ENCODE peak calls at places on chromosomes 5 and 9, in eight cellular contexts. U, S, Y, W, I, M, J and B are unnamed samples.

GRCh38 chr9:137716694-137717287 is 98.0 kb downstream of the EHMT1 start:
- DNase-seq in U (no peak), I (no peak), W (no peak), Y (no peak), M (no peak), S (no peak), J (no peak), B (no peak)

GRCh38 chr9:70021026-70021571 is 22.5 kb upstream of the MAMDC2 start:
- DNase-seq in M (no peak), I (no peak), S (no peak), U (peak), W (no peak), J (peak), Y (peak), B (no peak)

GRCh38 chr9:95780121-95780520 is 95.4 kb upstream of the ERCC6L2 start:
- DNase-seq in S (no peak), J (no peak), W (no peak), I (no peak), U (no peak), Y (no peak), M (no peak), B (no peak)

GRCh38 chr5:146365618-146366017 is 27.0 kb downstream of the POU4F3 start:
- DNase-seq in W (no peak), S (no peak), U (no peak), Y (no peak), J (no peak), M (no peak), I (no peak), B (no peak)

GRCh38 chr9:116152390-116152789 is 1.2 kb upstream of the PAPPA start:
- DNase-seq in W (no peak), I (no peak), S (no peak), U (peak), J (no peak), M (no peak), Y (no peak), B (no peak)

GRCh38 chr9:103014242-103014641 is 19.1 kb downstream of the CYLC2 start:
- DNase-seq in U (no peak), I (no peak), S (no peak), Y (no peak), J (no peak), M (no peak), W (no peak), B (no peak)

GRCh38 chr5:82164957-82165698 is 113.0 kb downstream of the RPS23 start:
- DNase-seq in U (no peak), S (no peak), W (no peak), J (no peak), M (no peak), I (no peak), Y (no peak), B (no peak)

GRCh38 chr5:11149136-11149535 is 388.1 kb upstream of the DAP start:
- DNase-seq in J (no peak), U (no peak), W (no peak), S (no peak), M (no peak), I (no peak), Y (no peak), B (no peak)

GRCh38 chr5:132446621-132447020 is 44.0 kb downstream of the IRF1 start:
- DNase-seq in I (no peak), Y (peak), W (no peak), M (peak), U (no peak), S (no peak), J (no peak), B (no peak)

GRCh38 chr9:136578915-136579637 is 33.2 kb upstream of the NOTCH1 start:
- DNase-seq in Y (no peak), U (peak), M (no peak), W (no peak), S (peak), J (no peak), I (peak), B (no peak)

GRCh38 chr9:34568133-34568532 is 21.4 kb downstream of the CNTFR start:
- DNase-seq in M (no peak), W (no peak), I (no peak), J (no peak), Y (no peak), S (no peak), U (no peak), B (no peak)

GRCh38 chr9:101235105-101235866 is 149.5 kb downstream of the BAAT start:
- DNase-seq in W (no peak), I (peak), M (no peak), J (peak), U (peak), Y (peak), S (no peak), B (no peak)

GRCh38 chr9:117763314-117763713 is 59.1 kb downstream of the TLR4 start:
- DNase-seq in U (peak), S (peak), J (peak), M (no peak), I (no peak), Y (peak), W (no peak), B (no peak)

GRCh38 chr9:91421022-91421765 is 2.4 kb downstream of the NFIL3 start:
- DNase-seq in S (peak), W (no peak), Y (no peak), U (no peak), I (no peak), J (no peak), M (no peak), B (no peak)

GRCh38 chr5:124660229-124661093 is 86.0 kb downstream of the ZNF608 start:
- DNase-seq in U (peak), Y (no peak), J (no peak), W (no peak), S (no peak), I (no peak), M (no peak), B (no peak)